ENCODE peak calls at places on chromosomes 3 and 15, in six cellular contexts. One of them, this sample, is unnamed.

GRCh38 chr3:71048948-71049347 is 534.6 kb downstream of the FOXP1 start:
- DNase-seq in central memory CD4-positive, alpha-beta T cell: no peak
- DNase-seq in left lobe of liver: no peak
- DNase-seq in astrocyte of the spinal cord: no peak
- DNase-seq in AG09309: no peak
- DNase-seq in activated CD8-positive, alpha-beta memory T cell treated with anti-CD3 and anti-CD28 coated beads for 4 hours: no peak
- DNase-seq in this sample: no peak

GRCh38 chr3:36648241-36649034 is 115.9 kb downstream of the DCLK3 start:
- DNase-seq in central memory CD4-positive, alpha-beta T cell: no peak
- DNase-seq in left lobe of liver: no peak
- DNase-seq in astrocyte of the spinal cord: peak
- DNase-seq in AG09309: peak
- DNase-seq in activated CD8-positive, alpha-beta memory T cell treated with anti-CD3 and anti-CD28 coated beads for 4 hours: no peak
- DNase-seq in this sample: no peak

GRCh38 chr3:70849911-70850699 is 537.7 kb upstream of the MDFIC2 start:
- DNase-seq in central memory CD4-positive, alpha-beta T cell: no peak
- DNase-seq in left lobe of liver: no peak
- DNase-seq in astrocyte of the spinal cord: peak
- DNase-seq in AG09309: peak
- DNase-seq in activated CD8-positive, alpha-beta memory T cell treated with anti-CD3 and anti-CD28 coated beads for 4 hours: no peak
- DNase-seq in this sample: no peak

GRCh38 chr15:58179206-58179605 is 41.0 kb downstream of the AQP9 start:
- DNase-seq in central memory CD4-positive, alpha-beta T cell: no peak
- DNase-seq in left lobe of liver: no peak
- DNase-seq in astrocyte of the spinal cord: peak
- DNase-seq in AG09309: no peak
- DNase-seq in activated CD8-positive, alpha-beta memory T cell treated with anti-CD3 and anti-CD28 coated beads for 4 hours: no peak
- DNase-seq in this sample: no peak

GRCh38 chr3:64674591-64675076 is 13.2 kb downstream of the ADAMTS9 start:
- DNase-seq in central memory CD4-positive, alpha-beta T cell: no peak
- DNase-seq in left lobe of liver: no peak
- DNase-seq in astrocyte of the spinal cord: no peak
- DNase-seq in AG09309: no peak
- DNase-seq in activated CD8-positive, alpha-beta memory T cell treated with anti-CD3 and anti-CD28 coated beads for 4 hours: no peak
- DNase-seq in this sample: no peak

GRCh38 chr15:40927497-40928346 is 1.4 kb upstream of the DLL4 start:
- DNase-seq in central memory CD4-positive, alpha-beta T cell: no peak
- DNase-seq in left lobe of liver: no peak
- DNase-seq in astrocyte of the spinal cord: no peak
- DNase-seq in AG09309: no peak
- DNase-seq in activated CD8-positive, alpha-beta memory T cell treated with anti-CD3 and anti-CD28 coated beads for 4 hours: no peak
- DNase-seq in this sample: no peak

GRCh38 chr3:172107403-172107802 is 68.0 kb downstream of the FNDC3B start:
- DNase-seq in central memory CD4-positive, alpha-beta T cell: peak
- DNase-seq in left lobe of liver: no peak
- DNase-seq in astrocyte of the spinal cord: no peak
- DNase-seq in AG09309: no peak
- DNase-seq in activated CD8-positive, alpha-beta memory T cell treated with anti-CD3 and anti-CD28 coated beads for 4 hours: peak
- DNase-seq in this sample: peak

GRCh38 chr15:26242565-26242964 is 379.4 kb upstream of the ATP10A start:
- DNase-seq in central memory CD4-positive, alpha-beta T cell: no peak
- DNase-seq in left lobe of liver: no peak
- DNase-seq in astrocyte of the spinal cord: no peak
- DNase-seq in AG09309: no peak
- DNase-seq in activated CD8-positive, alpha-beta memory T cell treated with anti-CD3 and anti-CD28 coated beads for 4 hours: no peak
- DNase-seq in this sample: no peak

GRCh38 chr3:188262913-188263683 is 109.1 kb downstream of the LPP start:
- DNase-seq in central memory CD4-positive, alpha-beta T cell: no peak
- DNase-seq in left lobe of liver: no peak
- DNase-seq in astrocyte of the spinal cord: peak
- DNase-seq in AG09309: no peak
- DNase-seq in activated CD8-positive, alpha-beta memory T cell treated with anti-CD3 and anti-CD28 coated beads for 4 hours: no peak
- DNase-seq in this sample: no peak

GRCh38 chr15:63891763-63892123 is 58.0 kb upstream of the HERC1 start:
- DNase-seq in central memory CD4-positive, alpha-beta T cell: no peak
- DNase-seq in left lobe of liver: no peak
- DNase-seq in astrocyte of the spinal cord: no peak
- DNase-seq in AG09309: no peak
- DNase-seq in activated CD8-positive, alpha-beta memory T cell treated with anti-CD3 and anti-CD28 coated beads for 4 hours: no peak
- DNase-seq in this sample: no peak

GRCh38 chr3:12916159-12916558 is 74.8 kb upstream of the RPL32 start:
- DNase-seq in central memory CD4-positive, alpha-beta T cell: peak
- DNase-seq in left lobe of liver: no peak
- DNase-seq in astrocyte of the spinal cord: no peak
- DNase-seq in AG09309: no peak
- DNase-seq in activated CD8-positive, alpha-beta memory T cell treated with anti-CD3 and anti-CD28 coated beads for 4 hours: peak
- DNase-seq in this sample: no peak

GRCh38 chr3:57069471-57070010 is 9.1 kb downstream of the SPATA12 start:
- DNase-seq in central memory CD4-positive, alpha-beta T cell: no peak
- DNase-seq in left lobe of liver: no peak
- DNase-seq in astrocyte of the spinal cord: no peak
- DNase-seq in AG09309: no peak
- DNase-seq in activated CD8-positive, alpha-beta memory T cell treated with anti-CD3 and anti-CD28 coated beads for 4 hours: no peak
- DNase-seq in this sample: no peak

GRCh38 chr15:81939604-81940440 is 106.0 kb downstream of the MEX3B start:
- DNase-seq in central memory CD4-positive, alpha-beta T cell: no peak
- DNase-seq in left lobe of liver: no peak
- DNase-seq in astrocyte of the spinal cord: peak
- DNase-seq in AG09309: no peak
- DNase-seq in activated CD8-positive, alpha-beta memory T cell treated with anti-CD3 and anti-CD28 coated beads for 4 hours: no peak
- DNase-seq in this sample: peak

GRCh38 chr3:52487788-52488691 is 7.1 kb upstream of the STAB1 start:
- DNase-seq in central memory CD4-positive, alpha-beta T cell: no peak
- DNase-seq in left lobe of liver: no peak
- DNase-seq in astrocyte of the spinal cord: no peak
- DNase-seq in AG09309: no peak
- DNase-seq in activated CD8-positive, alpha-beta memory T cell treated with anti-CD3 and anti-CD28 coated beads for 4 hours: no peak
- DNase-seq in this sample: no peak

GRCh38 chr3:105836533-105836932 is 32.3 kb downstream of the CBLB start:
- DNase-seq in central memory CD4-positive, alpha-beta T cell: no peak
- DNase-seq in left lobe of liver: no peak
- DNase-seq in astrocyte of the spinal cord: peak
- DNase-seq in AG09309: peak
- DNase-seq in activated CD8-positive, alpha-beta memory T cell treated with anti-CD3 and anti-CD28 coated beads for 4 hours: no peak
- DNase-seq in this sample: no peak

GRCh38 chr3:172448661-172449467 is 608 bp upstream of the GHSR start:
- DNase-seq in central memory CD4-positive, alpha-beta T cell: no peak
- DNase-seq in left lobe of liver: no peak
- DNase-seq in astrocyte of the spinal cord: no peak
- DNase-seq in AG09309: no peak
- DNase-seq in activated CD8-positive, alpha-beta memory T cell treated with anti-CD3 and anti-CD28 coated beads for 4 hours: no peak
- DNase-seq in this sample: no peak

GRCh38 chr15:63495780-63496179 is 8.6 kb upstream of the USP3 start:
- DNase-seq in central memory CD4-positive, alpha-beta T cell: no peak
- DNase-seq in left lobe of liver: peak
- DNase-seq in astrocyte of the spinal cord: no peak
- DNase-seq in AG09309: no peak
- DNase-seq in activated CD8-positive, alpha-beta memory T cell treated with anti-CD3 and anti-CD28 coated beads for 4 hours: no peak
- DNase-seq in this sample: no peak

GRCh38 chr15:95132774-95133173 is 901.4 kb downstream of the MCTP2 start:
- DNase-seq in central memory CD4-positive, alpha-beta T cell: no peak
- DNase-seq in left lobe of liver: no peak
- DNase-seq in astrocyte of the spinal cord: peak
- DNase-seq in AG09309: peak
- DNase-seq in activated CD8-positive, alpha-beta memory T cell treated with anti-CD3 and anti-CD28 coated beads for 4 hours: no peak
- DNase-seq in this sample: no peak

GRCh38 chr15:90598679-90599078 is 69.0 kb downstream of the CRTC3 start:
- DNase-seq in central memory CD4-positive, alpha-beta T cell: no peak
- DNase-seq in left lobe of liver: no peak
- DNase-seq in astrocyte of the spinal cord: no peak
- DNase-seq in AG09309: no peak
- DNase-seq in activated CD8-positive, alpha-beta memory T cell treated with anti-CD3 and anti-CD28 coated beads for 4 hours: no peak
- DNase-seq in this sample: no peak

GRCh38 chr15:68559342-68560310 is 19.2 kb upstream of the CORO2B start:
- DNase-seq in central memory CD4-positive, alpha-beta T cell: peak
- DNase-seq in left lobe of liver: peak
- DNase-seq in astrocyte of the spinal cord: peak
- DNase-seq in AG09309: no peak
- DNase-seq in activated CD8-positive, alpha-beta memory T cell treated with anti-CD3 and anti-CD28 coated beads for 4 hours: peak
- DNase-seq in this sample: peak

GRCh38 chr3:84958495-84959469 is at the start of gene CADM2:
- DNase-seq in central memory CD4-positive, alpha-beta T cell: peak
- DNase-seq in left lobe of liver: peak
- DNase-seq in astrocyte of the spinal cord: peak
- DNase-seq in AG09309: peak
- DNase-seq in activated CD8-positive, alpha-beta memory T cell treated with anti-CD3 and anti-CD28 coated beads for 4 hours: peak
- DNase-seq in this sample: peak

GRCh38 chr15:91407237-91407889 is 307.3 kb downstream of the SV2B start:
- DNase-seq in central memory CD4-positive, alpha-beta T cell: peak
- DNase-seq in left lobe of liver: no peak
- DNase-seq in astrocyte of the spinal cord: peak
- DNase-seq in AG09309: no peak
- DNase-seq in activated CD8-positive, alpha-beta memory T cell treated with anti-CD3 and anti-CD28 coated beads for 4 hours: no peak
- DNase-seq in this sample: no peak

GRCh38 chr15:95044780-95045417 is 813.5 kb downstream of the MCTP2 start:
- DNase-seq in central memory CD4-positive, alpha-beta T cell: no peak
- DNase-seq in left lobe of liver: no peak
- DNase-seq in astrocyte of the spinal cord: no peak
- DNase-seq in AG09309: no peak
- DNase-seq in activated CD8-positive, alpha-beta memory T cell treated with anti-CD3 and anti-CD28 coated beads for 4 hours: no peak
- DNase-seq in this sample: no peak

GRCh38 chr3:141524988-141525387 is 38.2 kb downstream of the RASA2 start:
- DNase-seq in central memory CD4-positive, alpha-beta T cell: no peak
- DNase-seq in left lobe of liver: no peak
- DNase-seq in astrocyte of the spinal cord: no peak
- DNase-seq in AG09309: no peak
- DNase-seq in activated CD8-positive, alpha-beta memory T cell treated with anti-CD3 and anti-CD28 coated beads for 4 hours: no peak
- DNase-seq in this sample: no peak

GRCh38 chr3:30951806-30952205 is 57.3 kb upstream of the GADL1 start:
- DNase-seq in central memory CD4-positive, alpha-beta T cell: no peak
- DNase-seq in left lobe of liver: no peak
- DNase-seq in astrocyte of the spinal cord: no peak
- DNase-seq in AG09309: no peak
- DNase-seq in activated CD8-positive, alpha-beta memory T cell treated with anti-CD3 and anti-CD28 coated beads for 4 hours: no peak
- DNase-seq in this sample: no peak

GRCh38 chr3:158709666-158710083 is 22.6 kb downstream of the RARRES1 start:
- DNase-seq in central memory CD4-positive, alpha-beta T cell: no peak
- DNase-seq in left lobe of liver: no peak
- DNase-seq in astrocyte of the spinal cord: peak
- DNase-seq in AG09309: peak
- DNase-seq in activated CD8-positive, alpha-beta memory T cell treated with anti-CD3 and anti-CD28 coated beads for 4 hours: no peak
- DNase-seq in this sample: no peak

GRCh38 chr3:4314688-4315087 is 11.5 kb downstream of the SETMAR start:
- DNase-seq in central memory CD4-positive, alpha-beta T cell: no peak
- DNase-seq in left lobe of liver: no peak
- DNase-seq in astrocyte of the spinal cord: no peak
- DNase-seq in AG09309: no peak
- DNase-seq in activated CD8-positive, alpha-beta memory T cell treated with anti-CD3 and anti-CD28 coated beads for 4 hours: no peak
- DNase-seq in this sample: no peak

GRCh38 chr3:25589104-25589782 is 75.5 kb downstream of the TOP2B start:
- DNase-seq in central memory CD4-positive, alpha-beta T cell: no peak
- DNase-seq in left lobe of liver: no peak
- DNase-seq in astrocyte of the spinal cord: peak
- DNase-seq in AG09309: no peak
- DNase-seq in activated CD8-positive, alpha-beta memory T cell treated with anti-CD3 and anti-CD28 coated beads for 4 hours: no peak
- DNase-seq in this sample: no peak

GRCh38 chr3:54079314-54079713 is 43.0 kb upstream of the CACNA2D3 start:
- DNase-seq in central memory CD4-positive, alpha-beta T cell: no peak
- DNase-seq in left lobe of liver: no peak
- DNase-seq in astrocyte of the spinal cord: no peak
- DNase-seq in AG09309: no peak
- DNase-seq in activated CD8-positive, alpha-beta memory T cell treated with anti-CD3 and anti-CD28 coated beads for 4 hours: no peak
- DNase-seq in this sample: no peak

GRCh38 chr3:140629351-140630137 is 48.3 kb upstream of the TRIM42 start:
- DNase-seq in central memory CD4-positive, alpha-beta T cell: no peak
- DNase-seq in left lobe of liver: no peak
- DNase-seq in astrocyte of the spinal cord: peak
- DNase-seq in AG09309: peak
- DNase-seq in activated CD8-positive, alpha-beta memory T cell treated with anti-CD3 and anti-CD28 coated beads for 4 hours: no peak
- DNase-seq in this sample: no peak

GRCh38 chr15:33022629-33023028 is 171.9 kb downstream of the FMN1 start:
- DNase-seq in central memory CD4-positive, alpha-beta T cell: no peak
- DNase-seq in left lobe of liver: no peak
- DNase-seq in astrocyte of the spinal cord: peak
- DNase-seq in AG09309: peak
- DNase-seq in activated CD8-positive, alpha-beta memory T cell treated with anti-CD3 and anti-CD28 coated beads for 4 hours: no peak
- DNase-seq in this sample: no peak

GRCh38 chr3:70526966-70527515 is 214.6 kb upstream of the MDFIC2 start:
- DNase-seq in central memory CD4-positive, alpha-beta T cell: no peak
- DNase-seq in left lobe of liver: no peak
- DNase-seq in astrocyte of the spinal cord: no peak
- DNase-seq in AG09309: peak
- DNase-seq in activated CD8-positive, alpha-beta memory T cell treated with anti-CD3 and anti-CD28 coated beads for 4 hours: no peak
- DNase-seq in this sample: no peak

GRCh38 chr3:128487813-128488635 is 5.0 kb downstream of the GATA2 start:
- DNase-seq in central memory CD4-positive, alpha-beta T cell: no peak
- DNase-seq in left lobe of liver: peak
- DNase-seq in astrocyte of the spinal cord: peak
- DNase-seq in AG09309: peak
- DNase-seq in activated CD8-positive, alpha-beta memory T cell treated with anti-CD3 and anti-CD28 coated beads for 4 hours: no peak
- DNase-seq in this sample: no peak

GRCh38 chr15:35874260-35874905 is 328.4 kb upstream of the DPH6 start:
- DNase-seq in central memory CD4-positive, alpha-beta T cell: no peak
- DNase-seq in left lobe of liver: no peak
- DNase-seq in astrocyte of the spinal cord: peak
- DNase-seq in AG09309: peak
- DNase-seq in activated CD8-positive, alpha-beta memory T cell treated with anti-CD3 and anti-CD28 coated beads for 4 hours: no peak
- DNase-seq in this sample: no peak

GRCh38 chr3:133138017-133138416 is 99.8 kb downstream of the TMEM108 start:
- DNase-seq in central memory CD4-positive, alpha-beta T cell: no peak
- DNase-seq in left lobe of liver: no peak
- DNase-seq in astrocyte of the spinal cord: no peak
- DNase-seq in AG09309: no peak
- DNase-seq in activated CD8-positive, alpha-beta memory T cell treated with anti-CD3 and anti-CD28 coated beads for 4 hours: no peak
- DNase-seq in this sample: no peak

GRCh38 chr3:158911586-158911985 is 109.7 kb downstream of the MFSD1 start:
- DNase-seq in central memory CD4-positive, alpha-beta T cell: no peak
- DNase-seq in left lobe of liver: no peak
- DNase-seq in astrocyte of the spinal cord: no peak
- DNase-seq in AG09309: no peak
- DNase-seq in activated CD8-positive, alpha-beta memory T cell treated with anti-CD3 and anti-CD28 coated beads for 4 hours: no peak
- DNase-seq in this sample: no peak

This sample was measured in naive B cell.